ENCODE peak calls at places on chromosomes 6 and 20, in six cellular contexts. O, H, K, M, V and G are unnamed samples.

GRCh38 chr20:50691585-50692552 is 527 bp upstream of the RIPOR3 start:
- DNase-seq in O (peak; percentile 40), H (no peak), K (peak; percentile 58), M (peak; percentile 67), V (no peak), G (no peak)

GRCh38 chr6:168885741-168886140 is 367.9 kb downstream of the THBS2 start:
- DNase-seq in O (no peak), H (no peak), K (no peak), M (no peak), V (no peak), G (no peak)

GRCh38 chr6:81781624-81782023 is 29.1 kb upstream of the TENT5A start:
- DNase-seq in O (no peak), H (no peak), K (no peak), M (no peak), V (no peak), G (no peak)

GRCh38 chr20:36644713-36645109 is 1.3 kb downstream of the SLA2 start:
- DNase-seq in O (no peak), H (no peak), K (no peak), M (no peak), V (no peak), G (no peak)

GRCh38 chr6:18262812-18263560 is 1.3 kb downstream of the DEK start:
- DNase-seq in O (no peak), H (no peak), K (no peak), M (no peak), V (no peak), G (peak; percentile 6)

GRCh38 chr6:11143394-11144371 is 32.2 kb upstream of the ERVFRD-1 start:
- DNase-seq in O (no peak), H (no peak), K (peak; percentile 61), M (no peak), V (peak; percentile 88), G (peak; percentile 8)

GRCh38 chr6:108526739-108527174 is 34.0 kb upstream of the FOXO3 start:
- DNase-seq in O (no peak), H (peak; percentile 48), K (no peak), M (peak; percentile 57), V (no peak), G (no peak)

GRCh38 chr20:34639755-34640222 is 37.1 kb downstream of the PIGU start:
- DNase-seq in O (peak; percentile 31), H (no peak), K (no peak), M (peak; percentile 81), V (no peak), G (peak; percentile 10)

GRCh38 chr20:43681468-43681942 is 14.6 kb downstream of the MYBL2 start:
- DNase-seq in O (no peak), H (peak; percentile 83), K (no peak), M (no peak), V (no peak), G (peak; percentile 12)

GRCh38 chr6:73394577-73395354 is at the start of gene DDX43:
- DNase-seq in O (no peak), H (peak; percentile 72), K (peak; percentile 50), M (no peak), V (no peak), G (peak; percentile 61)

GRCh38 chr6:108998460-108998859 is 96.2 kb downstream of the SESN1 start:
- DNase-seq in O (no peak), H (no peak), K (no peak), M (no peak), V (no peak), G (no peak)

GRCh38 chr6:6631526-6632276 is 43.2 kb downstream of the LY86 start:
- DNase-seq in O (peak; percentile 58), H (no peak), K (no peak), M (no peak), V (no peak), G (peak; percentile 62)

GRCh38 chr20:51541189-51542032 is 1.1 kb downstream of the NFATC2 start:
- DNase-seq in O (no peak), H (peak; percentile 91), K (peak; percentile 82), M (peak; percentile 76), V (peak; percentile 89), G (peak; percentile 89)

GRCh38 chr6:73393278-73393677 is 1.4 kb upstream of the DDX43 start:
- DNase-seq in O (no peak), H (no peak), K (no peak), M (no peak), V (no peak), G (no peak)

GRCh38 chr6:4320860-4321259 is 185.5 kb upstream of the ECI2 start:
- DNase-seq in O (no peak), H (no peak), K (no peak), M (no peak), V (no peak), G (no peak)

GRCh38 chr20:36343641-36344040 is 37.5 kb downstream of the DLGAP4 start:
- DNase-seq in O (no peak), H (peak; percentile 32), K (no peak), M (no peak), V (no peak), G (no peak)

GRCh38 chr20:62961310-62961783 is 8.8 kb downstream of the SLC17A9 start:
- DNase-seq in O (peak; percentile 99), H (peak; percentile 45), K (no peak), M (peak; percentile 86), V (no peak), G (no peak)

GRCh38 chr6:10154251-10154650 is 260.6 kb downstream of the TFAP2A start:
- DNase-seq in O (no peak), H (no peak), K (no peak), M (no peak), V (no peak), G (no peak)

GRCh38 chr20:15253431-15253830 is 916.0 kb upstream of the FLRT3 start:
- DNase-seq in O (no peak), H (no peak), K (no peak), M (no peak), V (no peak), G (no peak)

GRCh38 chr6:168096271-168096764 is 17.3 kb upstream of the FRMD1 start:
- DNase-seq in O (no peak), H (peak; percentile 74), K (no peak), M (no peak), V (no peak), G (no peak)

GRCh38 chr6:147322299-147323162 is 118.3 kb downstream of the STXBP5 start:
- DNase-seq in O (no peak), H (no peak), K (no peak), M (no peak), V (no peak), G (no peak)

GRCh38 chr6:87291879-87292278 is 30.5 kb upstream of the SMIM8 start:
- DNase-seq in O (no peak), H (no peak), K (no peak), M (no peak), V (no peak), G (no peak)

GRCh38 chr6:28789553-28790083 is 134.2 kb downstream of the TRIM27 start:
- DNase-seq in O (peak; percentile 61), H (no peak), K (no peak), M (peak; percentile 88), V (no peak), G (no peak)
- H3K27me3 ChIP-seq in O (peaks cover 42% of the 10 kb centered on the region), H (peaks cover 34% of the 10 kb centered on the region), K (peaks cover 77% of the 10 kb centered on the region), M (peaks cover 72% of the 10 kb centered on the region), V (peaks cover 98% of the 10 kb centered on the region), G (peaks cover 29% of the 10 kb centered on the region)

DNA sequence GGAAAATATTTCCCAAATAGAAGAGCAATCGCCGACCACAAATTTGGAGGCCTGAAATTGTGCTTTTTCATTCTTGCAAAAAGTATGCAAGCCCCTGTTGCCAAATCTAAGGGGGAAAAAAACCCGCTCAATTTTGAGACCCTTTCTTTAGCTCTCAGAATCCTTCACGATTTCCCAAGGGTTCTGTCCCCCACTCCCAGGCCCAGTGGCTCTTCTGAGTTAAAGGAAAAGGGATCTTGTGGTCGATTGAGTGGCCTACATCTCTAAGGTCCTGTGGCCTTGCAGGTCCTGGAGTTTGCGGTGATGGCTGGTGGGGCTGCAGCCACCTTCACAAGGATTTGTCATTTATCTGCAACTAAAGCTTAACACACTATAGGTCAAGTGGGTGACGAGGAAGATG is 1.8 kb downstream of the PAX1 start:
- DNase-seq in O (no peak), H (no peak), K (no peak), M (no peak), V (no peak), G (no peak)
- H3K27me3 ChIP-seq in O (peaks cover 92% of the 10 kb centered on the region), H (peaks cover 6% of the 10 kb centered on the region), K (peaks cover 35% of the 10 kb centered on the region), M (peaks cover 100% of the 10 kb centered on the region), V (peaks cover 100% of the 10 kb centered on the region), G (peaks cover 6% of the 10 kb centered on the region)

GRCh38 chr20:23937303-23938117 is 51.1 kb downstream of the GGTLC1 start:
- DNase-seq in O (peak; percentile 42), H (peak; percentile 76), K (peak; percentile 27), M (peak; percentile 91), V (no peak), G (peak; percentile 69)

GRCh38 chr20:23943304-23943703 is 45.3 kb downstream of the GGTLC1 start:
- DNase-seq in O (no peak), H (no peak), K (no peak), M (no peak), V (no peak), G (no peak)

GRCh38 chr20:23939063-23939462 is 49.5 kb downstream of the GGTLC1 start:
- DNase-seq in O (no peak), H (no peak), K (no peak), M (no peak), V (no peak), G (no peak)

GRCh38 chr20:23939641-23940040 is 48.9 kb downstream of the GGTLC1 start:
- DNase-seq in O (no peak), H (no peak), K (no peak), M (no peak), V (no peak), G (no peak)

GRCh38 chr20:23938118-23938438 is 50.5 kb downstream of the GGTLC1 start:
- DNase-seq in O (no peak), H (no peak), K (no peak), M (no peak), V (no peak), G (no peak)
- H3K27me3 ChIP-seq in O (no peaks in the 10 kb centered on the region), H (no peaks in the 10 kb centered on the region), K (no peaks in the 10 kb centered on the region), M (no peaks in the 10 kb centered on the region), V (no peaks in the 10 kb centered on the region), G (no peaks in the 10 kb centered on the region)

GRCh38 chr6:46170357-46171289 is at the start of gene ENPP5:
- DNase-seq in O (peak; percentile 38), H (peak; percentile 96), K (peak; percentile 17), M (peak; percentile 99), V (peak; percentile 84), G (peak; percentile 99)
- H3K27me3 ChIP-seq in O (peaks cover 3% of the 10 kb centered on the region), H (no peaks in the 10 kb centered on the region), K (no peaks in the 10 kb centered on the region), M (no peaks in the 10 kb centered on the region), V (peaks cover 9% of the 10 kb centered on the region), G (no peaks in the 10 kb centered on the region)

GRCh38 chr6:32669240-32669639 is 2.8 kb upstream of the HLA-DQB1 start:
- DNase-seq in O (no peak), H (no peak), K (no peak), M (no peak), V (no peak), G (no peak)
- H3K27me3 ChIP-seq in O (peaks cover 8% of the 10 kb centered on the region), H (no peaks in the 10 kb centered on the region), K (no peaks in the 10 kb centered on the region), M (no peaks in the 10 kb centered on the region), V (no peaks in the 10 kb centered on the region), G (no peaks in the 10 kb centered on the region)